ENCODE peak calls at places on chromosomes 12 and 14, in six cellular contexts. One of them, this sample, is unnamed.

GRCh38 chr14:70955543-70956480 is 48.6 kb downstream of the PCNX1 start:
- DNase-seq in CD8-positive, alpha-beta T cell: peak; percentile 65
- DNase-seq in progenitor cell of endocrine pancreas: no peak
- DNase-seq in ovary: no peak
- DNase-seq in sigmoid colon: no peak
- DNase-seq in gastrocnemius medialis: no peak
- DNase-seq in this sample: no peak

GRCh38 chr14:100616854-100617714 is 29.9 kb upstream of the BEGAIN start:
- DNase-seq in sigmoid colon: peak; percentile 29
- DNase-seq in ovary: no peak
- DNase-seq in CD8-positive, alpha-beta T cell: no peak
- DNase-seq in gastrocnemius medialis: no peak
- DNase-seq in progenitor cell of endocrine pancreas: no peak
- DNase-seq in this sample: no peak

GRCh38 chr12:107057071-107057834 is 36.1 kb downstream of the CRY1 start:
- DNase-seq in gastrocnemius medialis: no peak
- DNase-seq in sigmoid colon: no peak
- DNase-seq in progenitor cell of endocrine pancreas: no peak
- DNase-seq in ovary: no peak
- DNase-seq in CD8-positive, alpha-beta T cell: no peak
- DNase-seq in this sample: no peak

GRCh38 chr14:106694638-106695393 is 1168.4 kb downstream of the TMEM121 start:
- DNase-seq in sigmoid colon: no peak
- DNase-seq in progenitor cell of endocrine pancreas: no peak
- DNase-seq in ovary: no peak
- DNase-seq in gastrocnemius medialis: no peak
- DNase-seq in CD8-positive, alpha-beta T cell: peak; percentile 85
- DNase-seq in this sample: no peak

GRCh38 chr14:33950320-33951182 is at the start of gene EGLN3:
- DNase-seq in ovary: peak; percentile 81
- DNase-seq in progenitor cell of endocrine pancreas: peak; percentile 82
- DNase-seq in gastrocnemius medialis: peak; percentile 86
- DNase-seq in CD8-positive, alpha-beta T cell: no peak
- DNase-seq in sigmoid colon: peak; percentile 95
- DNase-seq in this sample: peak; percentile 88

GRCh38 chr14:24861083-24861630 is 188.8 kb downstream of the STXBP6 start:
- DNase-seq in progenitor cell of endocrine pancreas: no peak
- DNase-seq in CD8-positive, alpha-beta T cell: no peak
- DNase-seq in gastrocnemius medialis: no peak
- DNase-seq in ovary: no peak
- DNase-seq in sigmoid colon: no peak
- DNase-seq in this sample: no peak

GRCh38 chr14:55556929-55557623 is 22.9 kb upstream of the KTN1 start:
- DNase-seq in progenitor cell of endocrine pancreas: no peak
- DNase-seq in CD8-positive, alpha-beta T cell: no peak
- DNase-seq in gastrocnemius medialis: peak; percentile 79
- DNase-seq in sigmoid colon: peak; percentile 85
- DNase-seq in ovary: peak; percentile 48
- DNase-seq in this sample: no peak

GRCh38 chr12:111458773-111459172 is 53.0 kb downstream of the SH2B3 start:
- DNase-seq in gastrocnemius medialis: no peak
- DNase-seq in sigmoid colon: peak; percentile 30
- DNase-seq in ovary: no peak
- DNase-seq in CD8-positive, alpha-beta T cell: no peak
- DNase-seq in progenitor cell of endocrine pancreas: no peak
- DNase-seq in this sample: no peak

GRCh38 chr12:102095677-102096263 is 24.1 kb downstream of the NUP37 start:
- DNase-seq in CD8-positive, alpha-beta T cell: no peak
- DNase-seq in gastrocnemius medialis: no peak
- DNase-seq in ovary: no peak
- DNase-seq in sigmoid colon: no peak
- DNase-seq in progenitor cell of endocrine pancreas: no peak
- DNase-seq in this sample: no peak

GRCh38 chr14:102927346-102927877 is 4.9 kb downstream of the AMN start:
- DNase-seq in gastrocnemius medialis: no peak
- DNase-seq in progenitor cell of endocrine pancreas: no peak
- DNase-seq in ovary: no peak
- DNase-seq in CD8-positive, alpha-beta T cell: no peak
- DNase-seq in sigmoid colon: no peak
- DNase-seq in this sample: no peak

GRCh38 chr12:100857418-100857817 is 62.8 kb downstream of the ANO4 start:
- DNase-seq in CD8-positive, alpha-beta T cell: no peak
- DNase-seq in progenitor cell of endocrine pancreas: no peak
- DNase-seq in ovary: no peak
- DNase-seq in sigmoid colon: no peak
- DNase-seq in gastrocnemius medialis: no peak
- DNase-seq in this sample: no peak

GRCh38 chr12:27922591-27923139 is 49.9 kb downstream of the PTHLH start:
- DNase-seq in progenitor cell of endocrine pancreas: no peak
- DNase-seq in sigmoid colon: no peak
- DNase-seq in ovary: no peak
- DNase-seq in gastrocnemius medialis: no peak
- DNase-seq in CD8-positive, alpha-beta T cell: no peak
- DNase-seq in this sample: no peak

GRCh38 chr14:83909507-83909906 is 1620.4 kb upstream of the FLRT2 start:
- DNase-seq in CD8-positive, alpha-beta T cell: no peak
- DNase-seq in progenitor cell of endocrine pancreas: no peak
- DNase-seq in sigmoid colon: no peak
- DNase-seq in gastrocnemius medialis: no peak
- DNase-seq in ovary: no peak
- DNase-seq in this sample: no peak

GRCh38 chr14:20855652-20856291 is 35.4 kb upstream of the RNASE3 start:
- DNase-seq in CD8-positive, alpha-beta T cell: peak; percentile 32
- DNase-seq in progenitor cell of endocrine pancreas: peak; percentile 24
- DNase-seq in sigmoid colon: no peak
- DNase-seq in ovary: no peak
- DNase-seq in gastrocnemius medialis: peak; percentile 36
- DNase-seq in this sample: no peak

GRCh38 chr14:104339829-104340228 is 201.4 kb downstream of the KIF26A start:
- DNase-seq in CD8-positive, alpha-beta T cell: no peak
- DNase-seq in sigmoid colon: no peak
- DNase-seq in gastrocnemius medialis: no peak
- DNase-seq in progenitor cell of endocrine pancreas: no peak
- DNase-seq in ovary: no peak
- DNase-seq in this sample: no peak

GRCh38 chr14:104343294-104343625 is 204.9 kb downstream of the KIF26A start:
- DNase-seq in CD8-positive, alpha-beta T cell: no peak
- DNase-seq in ovary: no peak
- DNase-seq in gastrocnemius medialis: no peak
- DNase-seq in progenitor cell of endocrine pancreas: no peak
- DNase-seq in sigmoid colon: peak; percentile 56
- DNase-seq in this sample: no peak

GRCh38 chr14:104342435-104343293 is 204.3 kb downstream of the KIF26A start:
- DNase-seq in progenitor cell of endocrine pancreas: no peak
- DNase-seq in sigmoid colon: peak; percentile 40
- DNase-seq in gastrocnemius medialis: no peak
- DNase-seq in ovary: peak; percentile 30
- DNase-seq in CD8-positive, alpha-beta T cell: no peak
- DNase-seq in this sample: no peak

GRCh38 chr14:104343690-104344640 is 205.6 kb downstream of the KIF26A start:
- DNase-seq in gastrocnemius medialis: no peak
- DNase-seq in sigmoid colon: peak; percentile 41
- DNase-seq in ovary: peak; percentile 10
- DNase-seq in CD8-positive, alpha-beta T cell: no peak
- DNase-seq in progenitor cell of endocrine pancreas: no peak
- DNase-seq in this sample: no peak

DNA sequence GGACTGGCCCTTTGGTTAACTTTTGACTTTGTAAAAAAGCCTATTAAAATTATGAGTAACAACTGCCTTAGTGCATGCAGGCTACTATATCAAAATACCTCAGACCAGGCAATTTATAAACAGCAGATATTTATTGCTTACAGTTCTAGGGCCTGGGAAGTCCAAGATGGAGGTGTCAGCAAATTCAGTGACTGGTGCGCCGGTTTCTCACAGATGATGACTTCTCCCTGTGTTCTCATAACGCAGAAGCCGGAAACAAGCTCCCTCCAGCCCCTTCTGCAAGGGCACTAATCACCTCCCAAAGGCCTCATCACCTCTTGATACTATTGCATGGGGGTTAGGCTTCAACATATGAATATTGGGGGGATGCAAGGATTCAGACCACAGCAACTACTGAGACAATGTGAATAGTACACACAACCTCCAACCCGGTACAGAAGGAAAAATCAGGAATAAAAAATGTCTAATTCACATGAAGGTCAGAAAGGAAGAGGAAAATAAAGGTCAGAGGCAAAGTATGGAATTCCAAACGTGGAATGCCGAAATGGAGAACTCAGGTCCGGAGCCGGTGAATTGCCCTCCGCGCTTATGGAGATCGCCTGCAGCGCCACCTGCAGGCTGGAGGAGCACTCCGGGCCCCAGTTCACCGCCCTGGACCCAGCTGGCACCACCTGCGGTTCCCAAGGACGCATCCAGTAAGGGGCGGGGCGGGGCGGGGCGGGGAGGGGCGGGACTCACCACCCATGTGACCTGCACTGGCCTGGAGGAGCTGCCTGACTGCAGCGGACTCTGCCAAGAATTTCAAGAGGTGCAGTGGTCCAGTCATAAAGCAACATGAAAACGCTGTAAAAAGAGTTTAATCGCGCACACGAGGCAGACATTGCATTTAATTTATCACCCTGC is 203.4 kb downstream of the KIF26A start:
- DNase-seq in sigmoid colon: peak; percentile 73
- DNase-seq in ovary: peak; percentile 80
- DNase-seq in progenitor cell of endocrine pancreas: peak; percentile 35
- DNase-seq in gastrocnemius medialis: no peak
- DNase-seq in CD8-positive, alpha-beta T cell: no peak
- DNase-seq in this sample: peak; percentile 91
- TF ChIP-seq CTCF in sigmoid colon: no peak
- TF ChIP-seq CTCF in ovary: peak; percentile 45
- TF ChIP-seq CTCF in progenitor cell of endocrine pancreas: peak; percentile 69
- TF ChIP-seq CTCF in gastrocnemius medialis: no peak
- TF ChIP-seq CTCF in CD8-positive, alpha-beta T cell: no peak
- TF ChIP-seq CTCF in this sample: peak; percentile 84

DNA sequence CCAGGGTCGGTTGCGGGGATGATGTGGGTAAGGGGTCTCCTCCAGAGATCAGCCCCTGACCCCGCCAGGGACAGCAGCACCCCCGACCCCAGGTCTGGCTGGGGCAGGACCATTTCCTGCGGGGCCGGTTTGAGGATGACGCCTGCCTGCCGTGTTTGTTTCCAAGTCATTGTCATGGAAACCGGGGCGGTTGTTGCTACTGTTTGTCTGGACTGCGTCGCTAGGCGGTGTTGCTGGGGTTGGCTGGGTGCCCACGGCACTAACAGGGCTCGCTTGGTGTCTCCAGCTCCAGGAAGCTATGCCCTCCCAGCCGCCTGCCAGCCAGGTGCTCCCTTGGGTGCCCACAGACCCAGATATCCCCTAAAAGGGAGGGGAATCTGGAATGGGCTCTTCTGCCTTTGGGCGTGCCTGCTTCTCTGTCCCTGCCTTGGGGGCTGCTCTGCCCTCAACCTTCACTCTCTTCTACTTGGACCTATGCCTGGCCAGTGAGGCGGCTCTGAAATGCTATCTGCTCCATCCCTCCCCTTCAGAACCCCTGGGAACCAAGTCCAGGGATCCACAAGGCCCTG is 4.7 kb upstream of the CRIP1 start:
- DNase-seq in progenitor cell of endocrine pancreas: peak; percentile 49
- DNase-seq in CD8-positive, alpha-beta T cell: peak; percentile 98
- DNase-seq in ovary: peak; percentile 90
- DNase-seq in gastrocnemius medialis: peak; percentile 84
- DNase-seq in sigmoid colon: peak; percentile 97
- DNase-seq in this sample: peak; percentile 77
- TF ChIP-seq CTCF in progenitor cell of endocrine pancreas: peak; percentile 12
- TF ChIP-seq CTCF in CD8-positive, alpha-beta T cell: no peak
- TF ChIP-seq CTCF in ovary: peak; percentile 22
- TF ChIP-seq CTCF in gastrocnemius medialis: no peak
- TF ChIP-seq CTCF in sigmoid colon: no peak
- TF ChIP-seq CTCF in this sample: peak; percentile 8

DNA sequence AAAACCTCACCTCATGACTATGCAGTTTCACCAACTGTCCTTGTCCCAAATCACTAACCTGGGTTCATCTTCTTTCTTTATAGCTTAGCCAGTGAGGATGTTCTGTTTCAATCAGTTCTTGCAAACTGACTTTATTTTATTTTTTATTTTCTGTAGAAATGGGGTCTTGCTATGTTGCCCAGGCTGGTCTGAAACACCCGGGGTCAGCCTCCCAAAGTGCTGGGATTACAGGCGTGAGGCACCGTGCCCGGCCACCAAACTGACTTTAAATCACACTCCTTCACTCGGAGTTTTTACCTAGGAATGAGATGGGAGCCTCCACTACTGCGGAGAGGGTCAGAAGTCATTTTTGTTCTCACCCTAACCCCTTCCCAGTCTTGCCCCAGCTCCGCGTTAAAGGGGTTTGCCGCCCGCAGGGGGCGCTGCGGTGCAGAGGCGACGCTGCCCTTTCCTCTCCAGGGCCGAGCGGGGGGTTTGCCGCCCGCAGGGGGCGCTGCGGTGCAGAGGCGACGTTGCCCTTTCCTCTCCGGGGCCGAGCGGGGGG is 7.0 kb upstream of the B4GALNT3 start:
- DNase-seq in gastrocnemius medialis: no peak
- DNase-seq in CD8-positive, alpha-beta T cell: peak; percentile 72
- DNase-seq in progenitor cell of endocrine pancreas: no peak
- DNase-seq in sigmoid colon: no peak
- DNase-seq in ovary: no peak
- DNase-seq in this sample: no peak
- TF ChIP-seq CTCF in gastrocnemius medialis: no peak
- TF ChIP-seq CTCF in CD8-positive, alpha-beta T cell: no peak
- TF ChIP-seq CTCF in progenitor cell of endocrine pancreas: no peak
- TF ChIP-seq CTCF in sigmoid colon: no peak
- TF ChIP-seq CTCF in ovary: no peak
- TF ChIP-seq CTCF in this sample: peak; percentile 63

GRCh38 chr12:120725659-120726509 is at the start of gene ACADS:
- DNase-seq in progenitor cell of endocrine pancreas: peak; percentile 83
- DNase-seq in CD8-positive, alpha-beta T cell: peak; percentile 85
- DNase-seq in ovary: peak; percentile 91
- DNase-seq in sigmoid colon: peak; percentile 95
- DNase-seq in gastrocnemius medialis: peak; percentile 88
- DNase-seq in this sample: peak; percentile 92

GRCh38 chr12:120725151-120725658 is 421 bp upstream of the ACADS start:
- DNase-seq in gastrocnemius medialis: no peak
- DNase-seq in CD8-positive, alpha-beta T cell: no peak
- DNase-seq in progenitor cell of endocrine pancreas: no peak
- DNase-seq in ovary: no peak
- DNase-seq in sigmoid colon: no peak
- DNase-seq in this sample: no peak

GRCh38 chr12:120722784-120723183 is 2.8 kb upstream of the ACADS start:
- DNase-seq in progenitor cell of endocrine pancreas: no peak
- DNase-seq in CD8-positive, alpha-beta T cell: no peak
- DNase-seq in ovary: no peak
- DNase-seq in sigmoid colon: no peak
- DNase-seq in gastrocnemius medialis: no peak
- DNase-seq in this sample: no peak

GRCh38 chr12:120726510-120726793 is 826 bp downstream of the ACADS start:
- DNase-seq in CD8-positive, alpha-beta T cell: no peak
- DNase-seq in sigmoid colon: peak; percentile 33
- DNase-seq in gastrocnemius medialis: no peak
- DNase-seq in ovary: no peak
- DNase-seq in progenitor cell of endocrine pancreas: no peak
- DNase-seq in this sample: no peak

GRCh38 chr12:120724720-120725119 is 906 bp upstream of the ACADS start:
- DNase-seq in sigmoid colon: peak; percentile 22
- DNase-seq in ovary: no peak
- DNase-seq in progenitor cell of endocrine pancreas: no peak
- DNase-seq in CD8-positive, alpha-beta T cell: no peak
- DNase-seq in gastrocnemius medialis: no peak
- DNase-seq in this sample: no peak
- TF ChIP-seq CTCF in sigmoid colon: no peak
- TF ChIP-seq CTCF in ovary: no peak
- TF ChIP-seq CTCF in progenitor cell of endocrine pancreas: no peak
- TF ChIP-seq CTCF in CD8-positive, alpha-beta T cell: no peak
- TF ChIP-seq CTCF in gastrocnemius medialis: no peak
- TF ChIP-seq CTCF in this sample: no peak

This sample was measured in glutamatergic neuron.